ENCODE peak calls at places on chromosomes 12 and 14, in seven cellular contexts. One of them, this sample, is unnamed.

GRCh38 chr14:74549588-74549987 is 56.0 kb downstream of the ISCA2 start:
- DNase-seq in AG04450: no peak
- DNase-seq in HCT116: no peak
- DNase-seq in right lobe of liver: peak
- DNase-seq in hepatocyte: no peak
- DNase-seq in AG09309: no peak
- DNase-seq in OCI-LY7: no peak
- DNase-seq in this sample: no peak

GRCh38 chr14:63180017-63180416 is 24.2 kb upstream of the RHOJ start:
- DNase-seq in AG04450: no peak
- DNase-seq in HCT116: no peak
- DNase-seq in right lobe of liver: no peak
- DNase-seq in hepatocyte: no peak
- DNase-seq in AG09309: no peak
- DNase-seq in OCI-LY7: no peak
- DNase-seq in this sample: no peak

GRCh38 chr12:64826234-64826633 is 1.8 kb downstream of the TBC1D30 start:
- DNase-seq in AG04450: no peak
- DNase-seq in HCT116: no peak
- DNase-seq in right lobe of liver: peak
- DNase-seq in hepatocyte: peak
- DNase-seq in AG09309: no peak
- DNase-seq in OCI-LY7: no peak
- DNase-seq in this sample: peak

GRCh38 chr14:70714055-70714550 is 72.4 kb downstream of the TTC9 start:
- DNase-seq in AG04450: peak
- DNase-seq in HCT116: peak
- DNase-seq in right lobe of liver: no peak
- DNase-seq in hepatocyte: peak
- DNase-seq in AG09309: peak
- DNase-seq in OCI-LY7: peak
- DNase-seq in this sample: peak

GRCh38 chr12:64083285-64084210 is 138.5 kb downstream of the KICS2 start:
- DNase-seq in AG04450: peak
- DNase-seq in HCT116: no peak
- DNase-seq in right lobe of liver: peak
- DNase-seq in hepatocyte: peak
- DNase-seq in AG09309: peak
- DNase-seq in OCI-LY7: no peak
- DNase-seq in this sample: peak

GRCh38 chr12:85835810-85836715 is at the start of gene RASSF9:
- DNase-seq in AG04450: peak
- DNase-seq in HCT116: no peak
- DNase-seq in right lobe of liver: peak
- DNase-seq in hepatocyte: peak
- DNase-seq in AG09309: peak
- DNase-seq in OCI-LY7: no peak
- DNase-seq in this sample: peak

GRCh38 chr12:42299392-42300308 is 26.2 kb downstream of the ZCRB1 start:
- DNase-seq in AG04450: peak
- DNase-seq in HCT116: no peak
- DNase-seq in right lobe of liver: no peak
- DNase-seq in hepatocyte: no peak
- DNase-seq in AG09309: no peak
- DNase-seq in OCI-LY7: peak
- DNase-seq in this sample: no peak

GRCh38 chr12:79555006-79555925 is 135.5 kb downstream of the PAWR start:
- DNase-seq in AG04450: no peak
- DNase-seq in HCT116: peak
- DNase-seq in right lobe of liver: no peak
- DNase-seq in hepatocyte: peak
- DNase-seq in AG09309: peak
- DNase-seq in OCI-LY7: peak
- DNase-seq in this sample: peak

GRCh38 chr14:73758392-73759182 is 44.4 kb upstream of the PNMA1 start:
- DNase-seq in AG04450: no peak
- DNase-seq in HCT116: peak
- DNase-seq in right lobe of liver: peak
- DNase-seq in hepatocyte: peak
- DNase-seq in AG09309: no peak
- DNase-seq in OCI-LY7: peak
- DNase-seq in this sample: peak

GRCh38 chr12:56029166-56029519 is 8.3 kb downstream of the IKZF4 start:
- DNase-seq in AG04450: no peak
- DNase-seq in HCT116: no peak
- DNase-seq in right lobe of liver: no peak
- DNase-seq in hepatocyte: no peak
- DNase-seq in AG09309: peak
- DNase-seq in OCI-LY7: no peak
- DNase-seq in this sample: peak

GRCh38 chr12:754871-755562 is 2.6 kb downstream of the WNK1 start:
- DNase-seq in AG04450: peak
- DNase-seq in HCT116: no peak
- DNase-seq in right lobe of liver: no peak
- DNase-seq in hepatocyte: peak
- DNase-seq in AG09309: no peak
- DNase-seq in OCI-LY7: peak
- DNase-seq in this sample: peak

GRCh38 chr14:98594156-98594555 is 677.8 kb downstream of the BCL11B start:
- DNase-seq in AG04450: no peak
- DNase-seq in HCT116: no peak
- DNase-seq in right lobe of liver: no peak
- DNase-seq in hepatocyte: no peak
- DNase-seq in AG09309: no peak
- DNase-seq in OCI-LY7: no peak
- DNase-seq in this sample: no peak

GRCh38 chr12:15774819-15775218 is 14.4 kb downstream of the EPS8 start:
- DNase-seq in AG04450: no peak
- DNase-seq in HCT116: no peak
- DNase-seq in right lobe of liver: no peak
- DNase-seq in hepatocyte: no peak
- DNase-seq in AG09309: no peak
- DNase-seq in OCI-LY7: no peak
- DNase-seq in this sample: peak

GRCh38 chr14:23469906-23470403 is 452 bp downstream of the NGDN start:
- DNase-seq in AG04450: no peak
- DNase-seq in HCT116: no peak
- DNase-seq in right lobe of liver: no peak
- DNase-seq in hepatocyte: peak
- DNase-seq in AG09309: no peak
- DNase-seq in OCI-LY7: no peak
- DNase-seq in this sample: no peak

GRCh38 chr12:116672842-116673516 is 64.9 kb downstream of the SPRING1 start:
- DNase-seq in AG04450: no peak
- DNase-seq in HCT116: no peak
- DNase-seq in right lobe of liver: no peak
- DNase-seq in hepatocyte: no peak
- DNase-seq in AG09309: no peak
- DNase-seq in OCI-LY7: peak
- DNase-seq in this sample: no peak

GRCh38 chr14:99687284-99688209 is 3.4 kb downstream of the CYP46A1 start:
- DNase-seq in AG04450: no peak
- DNase-seq in HCT116: peak
- DNase-seq in right lobe of liver: no peak
- DNase-seq in hepatocyte: no peak
- DNase-seq in AG09309: no peak
- DNase-seq in OCI-LY7: peak
- DNase-seq in this sample: no peak

GRCh38 chr12:33000016-33000415 is 103.4 kb upstream of the PKP2 start:
- DNase-seq in AG04450: no peak
- DNase-seq in HCT116: no peak
- DNase-seq in right lobe of liver: no peak
- DNase-seq in hepatocyte: no peak
- DNase-seq in AG09309: no peak
- DNase-seq in OCI-LY7: no peak
- DNase-seq in this sample: no peak

GRCh38 chr12:41521872-41522379 is 333.8 kb downstream of the PDZRN4 start:
- DNase-seq in AG04450: peak
- DNase-seq in HCT116: no peak
- DNase-seq in right lobe of liver: no peak
- DNase-seq in hepatocyte: peak
- DNase-seq in AG09309: peak
- DNase-seq in OCI-LY7: peak
- DNase-seq in this sample: peak

DNA sequence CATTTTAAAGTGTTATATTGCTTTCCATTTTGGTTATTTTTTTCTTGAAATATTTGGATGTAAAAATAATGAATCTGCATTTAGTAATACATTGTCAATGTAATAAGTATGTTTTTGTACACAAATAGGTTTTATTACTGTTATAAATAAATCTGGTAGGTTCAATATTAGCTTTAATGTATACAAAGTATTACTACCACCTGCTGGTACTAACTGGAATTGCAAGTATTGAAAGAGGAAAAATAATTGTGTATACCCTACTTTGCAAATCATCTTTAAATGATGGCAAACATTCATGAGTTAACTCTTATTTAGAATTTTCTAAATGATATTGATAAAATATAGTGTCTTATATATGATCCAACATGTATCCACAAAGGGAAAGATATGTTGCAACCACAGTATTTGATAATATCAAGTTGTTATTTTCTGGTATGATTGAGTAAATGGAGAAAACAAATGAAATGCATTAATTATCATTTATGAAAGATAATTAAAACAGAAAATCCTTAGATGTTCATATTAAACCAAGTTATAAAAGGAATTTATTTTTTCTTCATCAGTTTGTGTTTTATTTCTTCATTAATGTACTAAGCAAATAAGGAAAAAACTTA is 3.2 kb downstream of the OR4K2 start:
- DNase-seq in AG04450: no peak
- DNase-seq in HCT116: peak
- DNase-seq in right lobe of liver: no peak
- DNase-seq in hepatocyte: no peak
- DNase-seq in AG09309: no peak
- DNase-seq in OCI-LY7: peak
- DNase-seq in this sample: no peak
- TF ChIP-seq CTCF in AG04450: peak
- TF ChIP-seq CTCF in HCT116: no peak
- TF ChIP-seq CTCF in right lobe of liver: peak
- TF ChIP-seq CTCF in hepatocyte: peak
- TF ChIP-seq CTCF in AG09309: peak
- TF ChIP-seq CTCF in OCI-LY7: peak
- TF ChIP-seq CTCF in this sample: peak

GRCh38 chr12:12358528-12358927 is 1.6 kb downstream of the BORCS5 start:
- DNase-seq in AG04450: no peak
- DNase-seq in HCT116: no peak
- DNase-seq in right lobe of liver: no peak
- DNase-seq in hepatocyte: no peak
- DNase-seq in AG09309: no peak
- DNase-seq in OCI-LY7: peak
- DNase-seq in this sample: no peak
- H3K4me3 ChIP-seq in AG04450: peak
- H3K4me3 ChIP-seq in HCT116: peak
- H3K4me3 ChIP-seq in right lobe of liver: peak
- H3K4me3 ChIP-seq in hepatocyte: peak
- H3K4me3 ChIP-seq in AG09309: peak
- H3K4me3 ChIP-seq in OCI-LY7: peak
- H3K4me3 ChIP-seq in this sample: no peak

GRCh38 chr12:91999823-92000222 is 145.8 kb downstream of the BTG1 start:
- DNase-seq in AG04450: no peak
- DNase-seq in HCT116: no peak
- DNase-seq in right lobe of liver: no peak
- DNase-seq in hepatocyte: no peak
- DNase-seq in AG09309: no peak
- DNase-seq in OCI-LY7: no peak
- DNase-seq in this sample: no peak

GRCh38 chr12:91998316-91998715 is 147.3 kb downstream of the BTG1 start:
- DNase-seq in AG04450: no peak
- DNase-seq in HCT116: no peak
- DNase-seq in right lobe of liver: no peak
- DNase-seq in hepatocyte: no peak
- DNase-seq in AG09309: no peak
- DNase-seq in OCI-LY7: no peak
- DNase-seq in this sample: no peak

GRCh38 chr12:92002195-92002649 is 143.4 kb downstream of the BTG1 start:
- DNase-seq in AG04450: no peak
- DNase-seq in HCT116: no peak
- DNase-seq in right lobe of liver: no peak
- DNase-seq in hepatocyte: no peak
- DNase-seq in AG09309: no peak
- DNase-seq in OCI-LY7: no peak
- DNase-seq in this sample: peak

GRCh38 chr12:92002673-92003382 is 142.8 kb downstream of the BTG1 start:
- DNase-seq in AG04450: no peak
- DNase-seq in HCT116: no peak
- DNase-seq in right lobe of liver: no peak
- DNase-seq in hepatocyte: peak
- DNase-seq in AG09309: no peak
- DNase-seq in OCI-LY7: no peak
- DNase-seq in this sample: peak

GRCh38 chr12:92000587-92000986 is 145.1 kb downstream of the BTG1 start:
- DNase-seq in AG04450: no peak
- DNase-seq in HCT116: no peak
- DNase-seq in right lobe of liver: no peak
- DNase-seq in hepatocyte: no peak
- DNase-seq in AG09309: no peak
- DNase-seq in OCI-LY7: no peak
- DNase-seq in this sample: no peak
- TF ChIP-seq CTCF in AG04450: no peak
- TF ChIP-seq CTCF in HCT116: no peak
- TF ChIP-seq CTCF in right lobe of liver: no peak
- TF ChIP-seq CTCF in hepatocyte: no peak
- TF ChIP-seq CTCF in AG09309: no peak
- TF ChIP-seq CTCF in OCI-LY7: no peak
- TF ChIP-seq CTCF in this sample: no peak

GRCh38 chr12:69982081-69982480 is 157.1 kb downstream of the MYRFL start:
- DNase-seq in AG04450: no peak
- DNase-seq in HCT116: no peak
- DNase-seq in right lobe of liver: no peak
- DNase-seq in hepatocyte: no peak
- DNase-seq in AG09309: no peak
- DNase-seq in OCI-LY7: no peak
- DNase-seq in this sample: peak
- H3K4me3 ChIP-seq in AG04450: no peak
- H3K4me3 ChIP-seq in HCT116: no peak
- H3K4me3 ChIP-seq in right lobe of liver: no peak
- H3K4me3 ChIP-seq in hepatocyte: no peak
- H3K4me3 ChIP-seq in AG09309: no peak
- H3K4me3 ChIP-seq in OCI-LY7: no peak
- H3K4me3 ChIP-seq in this sample: no peak

GRCh38 chr12:20367731-20368652 is at the start of gene PDE3A:
- DNase-seq in AG04450: no peak
- DNase-seq in HCT116: peak
- DNase-seq in right lobe of liver: no peak
- DNase-seq in hepatocyte: peak
- DNase-seq in AG09309: peak
- DNase-seq in OCI-LY7: no peak
- DNase-seq in this sample: peak
- TF ChIP-seq CTCF in AG04450: peak
- TF ChIP-seq CTCF in HCT116: no peak
- TF ChIP-seq CTCF in right lobe of liver: no peak
- TF ChIP-seq CTCF in hepatocyte: no peak
- TF ChIP-seq CTCF in AG09309: peak
- TF ChIP-seq CTCF in OCI-LY7: no peak
- TF ChIP-seq CTCF in this sample: no peak